ENCODE peak calls at places on chromosomes 5 and 9, in eight cellular contexts. E, Q, R, V, S, C, G and J are unnamed samples.

GRCh38 chr5:76874088-76874581 is 24.3 kb downstream of the S100Z start:
- DNase-seq in Q (no peak), E (no peak), C (no peak), V (no peak), R (no peak), G (peak), S (no peak), J (no peak)

GRCh38 chr9:106400950-106401349 is 462.0 kb upstream of the ZNF462 start:
- DNase-seq in V (no peak), G (no peak), C (no peak), E (no peak), S (no peak), Q (no peak), R (no peak), J (no peak)

GRCh38 chr5:34891981-34892380 is 23.3 kb downstream of the RAD1 start:
- DNase-seq in G (no peak), R (no peak), E (no peak), C (no peak), S (no peak), V (no peak), Q (no peak), J (no peak)

GRCh38 chr9:130219661-130220081 is 45.9 kb upstream of the HMCN2 start:
- DNase-seq in E (no peak), Q (no peak), C (no peak), G (peak), V (no peak), S (no peak), R (no peak), J (no peak)

GRCh38 chr9:21110708-21111576 is 30.7 kb downstream of the IFNW1 start:
- DNase-seq in S (no peak), G (peak), C (no peak), E (peak), R (no peak), Q (no peak), V (peak), J (peak)

GRCh38 chr5:4540375-4541173 is 599.6 kb upstream of the ADAMTS16 start:
- DNase-seq in Q (no peak), S (no peak), R (no peak), C (no peak), E (no peak), G (no peak), V (no peak), J (no peak)

GRCh38 chr5:159912033-159912800 is 4.1 kb upstream of the ADRA1B start:
- DNase-seq in V (no peak), E (no peak), C (no peak), R (no peak), S (no peak), G (peak), Q (no peak), J (no peak)

GRCh38 chr5:159903134-159903533 is 13.1 kb upstream of the ADRA1B start:
- DNase-seq in E (no peak), S (no peak), G (no peak), R (no peak), Q (no peak), C (no peak), V (no peak), J (no peak)

GRCh38 chr9:129174724-129175514 is 3.1 kb downstream of the IER5L start:
- DNase-seq in V (peak), R (no peak), C (peak), E (peak), Q (peak), S (no peak), G (peak), J (peak)